ENCODE peak calls at places on chromosome 12, in ten cellular contexts. E, M, I, K, B, Z, U, S, T and V are unnamed samples. For H3K4me1, the result is how much of the 10 kb centered on the place peaks cover.

GRCh38 chr12:114134922-114135321 is 168.8 kb upstream of the RBM19 start:
- DNase-seq in E (no peak), M (no peak), I (no peak), K (no peak), B (no peak), Z (no peak), U (no peak), S (no peak), T (no peak), V (no peak)

GRCh38 chr12:25074954-25075353 is 120.0 kb downstream of the DNAI7 start:
- DNase-seq in E (no peak), M (no peak), I (no peak), K (no peak), B (no peak), Z (no peak), U (no peak), S (no peak), T (no peak), V (no peak)

GRCh38 chr12:90152897-90153624 is 444.4 kb upstream of the ATP2B1 start:
- DNase-seq in E (no peak), M (no peak), I (no peak), K (no peak), B (no peak), Z (no peak), U (no peak), S (no peak), T (no peak), V (peak)

GRCh38 chr12:118853634-118854033 is 127.7 kb upstream of the SRRM4 start:
- DNase-seq in E (no peak), M (no peak), I (no peak), K (no peak), B (no peak), Z (no peak), U (no peak), S (no peak), T (no peak), V (no peak)

GRCh38 chr12:127810026-127810425 is 456.9 kb upstream of the TMEM132C start:
- DNase-seq in E (no peak), M (no peak), I (no peak), K (no peak), B (no peak), Z (peak), U (no peak), S (peak), T (no peak), V (no peak)

GRCh38 chr12:4214912-4215861 is 58.4 kb upstream of the CCND2 start:
- DNase-seq in E (no peak), M (no peak), I (no peak), K (peak), B (no peak), Z (peak), U (no peak), S (no peak), T (peak), V (no peak)

GRCh38 chr12:81798294-81798693 is 39.1 kb upstream of the PPFIA2 start:
- DNase-seq in E (no peak), M (no peak), I (no peak), K (no peak), B (no peak), Z (no peak), U (no peak), S (no peak), T (no peak), V (no peak)

GRCh38 chr12:68537571-68537970 is 73.1 kb upstream of the RAP1B start:
- DNase-seq in E (no peak), M (no peak), I (no peak), K (no peak), B (no peak), Z (no peak), U (no peak), S (no peak), T (no peak), V (no peak)

GRCh38 chr12:132391326-132392041 is 62.1 kb upstream of the GALNT9 start:
- DNase-seq in E (peak), M (no peak), I (no peak), K (no peak), B (no peak), Z (no peak), U (no peak), S (no peak), T (peak), V (no peak)

GRCh38 chr12:72738811-72739210 is 466.6 kb downstream of the TRHDE start:
- DNase-seq in E (no peak), M (no peak), I (no peak), K (no peak), B (no peak), Z (no peak), U (no peak), S (no peak), T (no peak), V (no peak)

GRCh38 chr12:71694099-71694820 is 8.4 kb downstream of the TMEM19 start:
- DNase-seq in E (no peak), M (no peak), I (peak), K (no peak), B (no peak), Z (no peak), U (no peak), S (peak), T (no peak), V (no peak)

GRCh38 chr12:54032627-54033100 is at the start of gene HOXC5:
- DNase-seq in E (peak), M (peak), I (peak), K (peak), B (peak), Z (peak), U (peak), S (peak), T (peak), V (peak)

GRCh38 chr12:53380797-53381738 is 1.1 kb downstream of the SP1 start:
- DNase-seq in E (no peak), M (no peak), I (peak), K (no peak), B (no peak), Z (peak), U (no peak), S (peak), T (peak), V (no peak)

GRCh38 chr12:7542813-7543212 is 39.2 kb upstream of the CD163 start:
- DNase-seq in E (no peak), M (no peak), I (no peak), K (no peak), B (no peak), Z (peak), U (no peak), S (no peak), T (no peak), V (no peak)

GRCh38 chr12:13173537-13173936 is 23.0 kb upstream of the EMP1 start:
- DNase-seq in E (no peak), M (no peak), I (peak), K (peak), B (no peak), Z (peak), U (no peak), S (peak), T (no peak), V (no peak)

GRCh38 chr12:100163416-100164152 is 20.9 kb upstream of the BLTP3B start:
- DNase-seq in E (peak), M (peak), I (peak), K (peak), B (no peak), Z (peak), U (no peak), S (peak), T (peak), V (peak)

GRCh38 chr12:100375023-100375737 is 18.3 kb downstream of the SLC17A8 start:
- DNase-seq in E (no peak), M (no peak), I (no peak), K (peak), B (no peak), Z (peak), U (no peak), S (peak), T (no peak), V (no peak)

GRCh38 chr12:123142518-123142840 is 8.4 kb downstream of the PITPNM2 start:
- DNase-seq in E (no peak), M (no peak), I (no peak), K (no peak), B (no peak), Z (no peak), U (no peak), S (peak), T (no peak), V (no peak)

GRCh38 chr12:92987362-92987761 is 58.3 kb upstream of the EEA1 start:
- DNase-seq in E (no peak), M (peak), I (peak), K (no peak), B (peak), Z (peak), U (peak), S (peak), T (no peak), V (peak)

GRCh38 chr12:132153501-132154340 is 9.5 kb downstream of the NOC4L start:
- DNase-seq in E (no peak), M (peak), I (peak), K (peak), B (no peak), Z (peak), U (peak), S (peak), T (peak), V (peak)

GRCh38 chr12:561908-562593 is 101.2 kb downstream of the NINJ2 start:
- DNase-seq in E (no peak), M (no peak), I (no peak), K (no peak), B (no peak), Z (no peak), U (no peak), S (no peak), T (peak), V (no peak)

GRCh38 chr12:28879379-28879778 is 269.7 kb upstream of the FAR2 start:
- DNase-seq in E (no peak), M (no peak), I (no peak), K (no peak), B (no peak), Z (no peak), U (no peak), S (no peak), T (no peak), V (no peak)

GRCh38 chr12:94753071-94753779 is 102.9 kb upstream of the TMCC3 start:
- DNase-seq in E (no peak), M (no peak), I (peak), K (no peak), B (no peak), Z (peak), U (no peak), S (peak), T (no peak), V (no peak)

GRCh38 chr12:122160761-122161160 is 13.3 kb downstream of the IL31 start:
- DNase-seq in E (no peak), M (no peak), I (no peak), K (no peak), B (no peak), Z (no peak), U (no peak), S (no peak), T (no peak), V (no peak)

GRCh38 chr12:46388427-46388992 is 15.9 kb upstream of the SLC38A2 start:
- DNase-seq in E (no peak), M (no peak), I (no peak), K (no peak), B (no peak), Z (peak), U (no peak), S (peak), T (no peak), V (no peak)

GRCh38 chr12:54125950-54126695 is 62.7 kb downstream of the SMUG1 start:
- DNase-seq in E (no peak), M (no peak), I (no peak), K (peak), B (no peak), Z (no peak), U (no peak), S (no peak), T (peak), V (no peak)

GRCh38 chr12:42525444-42525843 is 64.1 kb downstream of the PRICKLE1 start:
- DNase-seq in E (no peak), M (no peak), I (no peak), K (no peak), B (no peak), Z (no peak), U (no peak), S (no peak), T (no peak), V (no peak)

GRCh38 chr12:30416631-30417030 is 279.0 kb downstream of the IPO8 start:
- DNase-seq in E (no peak), M (no peak), I (peak), K (no peak), B (no peak), Z (no peak), U (no peak), S (peak), T (no peak), V (no peak)

GRCh38 chr12:96233941-96234461 is 39.8 kb downstream of the ELK3 start:
- DNase-seq in E (peak), M (no peak), I (peak), K (peak), B (no peak), Z (peak), U (no peak), S (peak), T (peak), V (no peak)

GRCh38 chr12:129083121-129083520 is 229.8 kb downstream of the GLT1D1 start:
- DNase-seq in E (no peak), M (no peak), I (no peak), K (no peak), B (no peak), Z (no peak), U (no peak), S (no peak), T (no peak), V (no peak)

GRCh38 chr12:47391566-47391965 is 311.8 kb upstream of the AMIGO2 start:
- DNase-seq in E (no peak), M (no peak), I (no peak), K (peak), B (no peak), Z (no peak), U (no peak), S (peak), T (peak), V (no peak)

GRCh38 chr12:8771072-8771471 is 51.3 kb upstream of the A2ML1 start:
- DNase-seq in E (no peak), M (no peak), I (no peak), K (no peak), B (no peak), Z (no peak), U (no peak), S (no peak), T (no peak), V (no peak)

GRCh38 chr12:93167841-93168492 is 209.8 kb upstream of the NUDT4 start:
- DNase-seq in E (no peak), M (peak), I (no peak), K (no peak), B (no peak), Z (peak), U (peak), S (peak), T (no peak), V (peak)

GRCh38 chr12:52649066-52649465 is 2.9 kb downstream of the KRT2 start:
- DNase-seq in E (no peak), M (no peak), I (no peak), K (no peak), B (no peak), Z (no peak), U (no peak), S (no peak), T (no peak), V (no peak)

GRCh38 chr12:88753074-88753473 is 172.8 kb upstream of the KITLG start:
- DNase-seq in E (no peak), M (no peak), I (peak), K (no peak), B (no peak), Z (peak), U (no peak), S (peak), T (no peak), V (no peak)

GRCh38 chr12:59408431-59408830 is 187.4 kb upstream of the SLC16A7 start:
- DNase-seq in E (no peak), M (no peak), I (peak), K (no peak), B (no peak), Z (no peak), U (no peak), S (peak), T (no peak), V (no peak)

DNA sequence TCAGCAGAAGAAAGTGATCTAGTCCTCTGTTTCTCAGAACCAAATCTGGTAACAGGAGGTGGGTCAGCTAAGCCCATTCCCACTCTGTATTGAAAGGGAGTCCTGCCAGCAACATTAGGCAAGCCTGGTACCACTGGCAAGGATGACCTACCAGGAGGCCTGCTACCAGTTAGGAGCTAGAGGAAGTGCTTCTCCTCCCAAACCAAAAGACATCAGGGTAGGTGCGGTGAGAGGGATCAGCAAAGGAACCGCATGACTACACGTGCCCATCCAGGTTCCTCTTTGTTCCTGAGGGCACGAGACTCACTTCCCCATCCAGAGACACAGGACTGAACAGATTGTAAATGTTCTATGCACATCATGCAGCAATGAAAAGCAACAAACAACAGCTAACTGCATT is 2.8 kb downstream of the KLRC4 start:
- DNase-seq in E (no peak), M (no peak), I (no peak), K (no peak), B (no peak), Z (no peak), U (no peak), S (no peak), T (no peak), V (no peak)
- H3K4me3 ChIP-seq in E (no peak), M (no peak), I (no peak), K (peak), B (no peak), Z (no peak), U (no peak), S (no peak), T (peak), V (no peak)

DNA sequence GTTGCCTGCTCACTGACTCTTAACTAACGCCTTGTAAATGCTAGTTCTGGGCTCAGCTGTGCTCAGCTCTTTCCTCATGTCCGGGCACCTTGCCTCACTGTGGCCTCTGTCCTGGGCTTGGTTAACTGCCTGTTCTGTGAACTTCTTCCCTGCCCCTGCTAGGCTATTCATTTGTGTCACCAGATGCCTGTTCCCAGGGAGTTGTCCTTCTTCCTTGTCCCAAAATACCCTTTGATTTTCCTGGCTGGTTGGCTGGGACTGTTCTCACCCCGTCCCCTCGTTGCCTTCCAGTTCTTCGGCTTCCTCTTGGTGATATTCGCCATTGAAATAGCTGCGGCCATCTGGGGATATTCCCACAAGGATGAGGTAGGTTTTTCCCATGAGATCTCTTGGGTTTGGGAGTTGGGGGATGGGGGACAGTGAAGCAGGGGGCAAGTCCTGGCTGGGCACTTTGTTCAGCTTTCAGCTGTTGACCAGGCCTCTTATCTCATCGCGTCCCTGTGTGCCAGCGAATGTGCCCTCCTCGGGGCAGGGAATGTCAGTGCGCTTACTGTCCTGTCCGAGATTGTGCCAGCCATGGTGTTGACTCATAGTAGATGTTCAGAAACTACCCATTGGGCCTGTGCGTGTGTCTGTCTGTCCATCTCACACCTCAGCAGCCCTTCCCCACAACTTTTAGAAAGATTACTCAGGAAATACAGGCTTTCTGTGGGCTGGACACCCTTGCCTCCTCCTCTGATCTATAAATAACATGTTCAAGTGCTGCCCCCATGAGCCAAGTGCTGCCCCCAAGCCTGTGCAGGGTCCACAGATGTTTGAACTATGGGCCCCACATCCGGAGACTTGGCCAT is 33.1 kb downstream of the CD9 start:
- DNase-seq in E (no peak), M (no peak), I (no peak), K (no peak), B (no peak), Z (no peak), U (no peak), S (no peak), T (no peak), V (no peak)
- H3K4me1 ChIP-seq in E (half or more), M (under half), I (under half), K (half or more), B (under half), Z (under half), U (half or more), S (under half), T (half or more), V (under half)

DNA sequence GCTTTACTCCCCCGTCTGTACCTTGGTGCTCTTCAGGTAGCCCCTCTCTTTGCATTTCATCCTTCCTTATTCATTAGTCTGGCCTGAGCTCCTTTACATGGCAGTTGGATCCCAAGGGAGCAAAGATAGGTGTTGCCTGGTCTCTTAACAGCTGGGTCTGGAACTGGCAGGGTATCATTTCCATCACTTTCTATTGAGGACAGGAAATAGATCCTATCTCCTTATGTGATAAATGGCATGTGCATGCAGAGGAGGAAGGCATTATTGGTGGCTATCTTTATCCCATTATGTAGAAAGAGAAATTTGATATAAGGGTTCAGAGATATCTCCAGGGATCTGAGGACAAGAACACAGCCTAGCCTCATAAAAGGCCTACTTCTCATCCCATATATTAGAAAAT is 54.6 kb upstream of the OAS1 start:
- DNase-seq in E (no peak), M (no peak), I (no peak), K (no peak), B (no peak), Z (no peak), U (no peak), S (no peak), T (no peak), V (no peak)
- H3K4me3 ChIP-seq in E (no peak), M (no peak), I (no peak), K (no peak), B (no peak), Z (no peak), U (no peak), S (no peak), T (no peak), V (no peak)

GRCh38 chr12:109737111-109737510 is 23.5 kb downstream of the FAM222A start:
- DNase-seq in E (peak), M (no peak), I (no peak), K (peak), B (no peak), Z (no peak), U (no peak), S (no peak), T (no peak), V (no peak)
- H3K4me1 ChIP-seq in E (under half), M (under half), I (under half), K (under half), B (under half), Z (under half), U (half or more), S (under half), T (half or more), V (under half)